ENCODE peak calls at places on chromosomes 11 and 22, in eight cellular contexts. Q is uterus; K is GM20000; N is activated CD8-positive, alpha-beta T cell treated with anti-CD3 and anti-CD28 coated beads for 36 hours; B is H7; C is type B pancreatic cell; A is T-helper 9 cell; W is activated naive CD8-positive, alpha-beta T cell treated with anti-CD3 and anti-CD28 coated beads, Interleukin-2, amount 50 U/mL, for 24 hours. Z is an unnamed sample.

GRCh38 chr11:35170503-35170902 is 31.5 kb downstream of the CD44 start:
- DNase-seq in B (no peak), C (no peak), N (no peak), A (no peak), W (no peak), Q (no peak), K (no peak), Z (no peak)

GRCh38 chr22:35292786-35293185 is 6.9 kb upstream of the TOM1 start:
- DNase-seq in W (no peak), B (no peak), C (no peak), K (no peak), A (no peak), Q (no peak), N (no peak), Z (no peak)

GRCh38 chr11:55357560-55358184 is 10.1 kb upstream of the OR4A15 start:
- DNase-seq in C (no peak), Q (no peak), B (no peak), K (no peak), W (no peak), A (no peak), N (no peak), Z (peak)

GRCh38 chr11:88535916-88536547 is 198.5 kb upstream of the CTSC start:
- DNase-seq in K (peak), Q (no peak), A (no peak), N (no peak), W (no peak), C (no peak), B (no peak), Z (no peak)

GRCh38 chr11:13010737-13011342 is 1.7 kb downstream of the RASSF10 start:
- DNase-seq in N (no peak), W (no peak), Q (no peak), K (no peak), B (peak), A (no peak), C (peak), Z (no peak)

GRCh38 chr11:78281511-78281910 is 92.8 kb downstream of the USP35 start:
- DNase-seq in B (no peak), K (no peak), A (no peak), W (no peak), Q (no peak), N (no peak), C (no peak), Z (no peak)

GRCh38 chr22:49827853-49828598 is at the start of gene BRD1:
- DNase-seq in B (peak), W (peak), Q (no peak), N (peak), C (no peak), K (peak), A (peak), Z (peak)

GRCh38 chr11:86818466-86819282 is 18.3 kb downstream of the PRSS23 start:
- DNase-seq in K (peak), C (no peak), Q (no peak), W (no peak), A (no peak), N (no peak), B (peak), Z (peak)

GRCh38 chr11:4071828-4072421 is 22.7 kb upstream of the RRM1 start:
- DNase-seq in K (no peak), A (no peak), W (no peak), N (no peak), Q (no peak), B (no peak), C (no peak), Z (peak)

GRCh38 chr11:9855579-9856260 is 191.8 kb downstream of the SWAP70 start:
- DNase-seq in B (no peak), C (no peak), K (no peak), Q (no peak), N (no peak), A (no peak), W (no peak), Z (peak)

GRCh38 chr11:125874556-125875124 is 12.8 kb upstream of the HYLS1 start:
- DNase-seq in N (peak), B (peak), Q (peak), A (peak), W (peak), C (no peak), K (peak), Z (peak)